ENCODE peak calls at places on chromosomes 11 and 22, in five cellular contexts. Q is mesenchymal stem cell, P is trophoblast cell, T is H1, B is IMR-90. H is an unnamed sample.

GRCh38 chr11:44944181-44944852 is 6.4 kb downstream of the TP53I11 start:
- DNase-seq in Q (no peak), P (no peak), T (peak), B (peak), H (no peak)

GRCh38 chr11:7551571-7551970 is 37.8 kb downstream of the PPFIBP2 start:
- DNase-seq in Q (peak), P (peak), T (no peak), B (peak), H (no peak)

GRCh38 chr11:12721816-12722604 is 47.8 kb downstream of the TEAD1 start:
- DNase-seq in Q (no peak), P (peak), T (no peak), B (no peak), H (no peak)

GRCh38 chr11:122711831-122712378 is 56.4 kb downstream of the UBASH3B start:
- DNase-seq in Q (peak), P (no peak), T (no peak), B (no peak), H (no peak)

GRCh38 chr11:47960015-47960414 is 20.3 kb upstream of the PTPRJ start:
- DNase-seq in Q (no peak), P (no peak), T (no peak), B (no peak), H (no peak)

GRCh38 chr11:62404918-62405317 is 13.9 kb upstream of the SCGB1A1 start:
- DNase-seq in Q (no peak), P (no peak), T (no peak), B (no peak), H (no peak)

GRCh38 chr22:37929390-37929789 is 23.3 kb downstream of the MICALL1 start:
- DNase-seq in Q (no peak), P (no peak), T (no peak), B (no peak), H (no peak)

GRCh38 chr11:47565340-47566165 is at the start of gene PTPMT1:
- DNase-seq in Q (peak), P (peak), T (no peak), B (peak), H (no peak)

GRCh38 chr11:66119348-66120133 is 49.5 kb downstream of the PACS1 start:
- DNase-seq in Q (peak), P (peak), T (no peak), B (peak), H (no peak)

GRCh38 chr11:72454791-72455190 is 20.5 kb upstream of the CLPB start:
- DNase-seq in Q (no peak), P (peak), T (no peak), B (no peak), H (no peak)

GRCh38 chr11:126664643-126665042 is 309.2 kb downstream of the ST3GAL4 start:
- DNase-seq in Q (no peak), P (no peak), T (no peak), B (no peak), H (no peak)

GRCh38 chr11:61587951-61588695 is 7.2 kb upstream of the SYT7 start:
- DNase-seq in Q (no peak), P (peak), T (no peak), B (no peak), H (peak)

GRCh38 chr11:78497309-78497708 is 77.4 kb downstream of the NARS2 start:
- DNase-seq in Q (no peak), P (no peak), T (no peak), B (no peak), H (no peak)

GRCh38 chr11:19766810-19767209 is 54.2 kb downstream of the NAV2 start:
- DNase-seq in Q (no peak), P (no peak), T (no peak), B (peak), H (no peak)

GRCh38 chr11:119797137-119797611 is 68.2 kb upstream of the NECTIN1 start:
- DNase-seq in Q (no peak), P (no peak), T (no peak), B (no peak), H (peak)

GRCh38 chr11:66051371-66051765 is 796 bp upstream of the SF3B2 start:
- DNase-seq in Q (no peak), P (peak), T (no peak), B (no peak), H (no peak)

GRCh38 chr11:100732949-100733348 is 45.9 kb downstream of the ARHGAP42 start:
- DNase-seq in Q (no peak), P (no peak), T (no peak), B (no peak), H (no peak)

GRCh38 chr11:16336721-16337120 is 19.6 kb downstream of the SOX6 start:
- DNase-seq in Q (no peak), P (no peak), T (no peak), B (no peak), H (no peak)

GRCh38 chr22:46514592-46515207 is 22.7 kb downstream of the CELSR1 start:
- DNase-seq in Q (peak), P (no peak), T (no peak), B (peak), H (no peak)

GRCh38 chr11:88478136-88478785 is 140.7 kb upstream of the CTSC start:
- DNase-seq in Q (no peak), P (no peak), T (no peak), B (peak), H (no peak)

GRCh38 chr22:22692707-22693530 is 48.5 kb downstream of the GGTLC2 start:
- DNase-seq in Q (no peak), P (peak), T (no peak), B (peak), H (peak)

GRCh38 chr11:88151866-88152265 is 23.4 kb downstream of the RAB38 start:
- DNase-seq in Q (peak), P (no peak), T (no peak), B (no peak), H (no peak)

GRCh38 chr22:27391092-27391770 is 410.3 kb downstream of the MN1 start:
- DNase-seq in Q (no peak), P (no peak), T (no peak), B (no peak), H (no peak)

GRCh38 chr11:118211006-118211405 is 13.8 kb downstream of the JAML start:
- DNase-seq in Q (no peak), P (peak), T (peak), B (no peak), H (peak)

GRCh38 chr11:21866781-21867180 is 326.1 kb upstream of the ANO5 start:
- DNase-seq in Q (no peak), P (no peak), T (no peak), B (no peak), H (no peak)

GRCh38 chr11:96317576-96317975 is 25.4 kb downstream of the MAML2 start:
- DNase-seq in Q (no peak), P (no peak), T (no peak), B (no peak), H (no peak)
- H3K4me3 ChIP-seq in Q (no peak), P (no peak), T (no peak), B (no peak), H (no peak)

GRCh38 chr11:36411202-36411640 is 98.9 kb downstream of the TRAF6 start:
- DNase-seq in Q (no peak), P (peak), T (no peak), B (no peak), H (no peak)
- H4K91ac ChIP-seq in Q (no peak), P (no peak), T (no peak), B (peak), H (no peak)

GRCh38 chr11:10428453-10428852 is 26.6 kb upstream of the AMPD3 start:
- DNase-seq in Q (no peak), P (no peak), T (no peak), B (no peak), H (no peak)
- H2BK5ac ChIP-seq in Q (no peak), P (no peak), T (no peak), B (no peak), H (no peak)

DNA sequence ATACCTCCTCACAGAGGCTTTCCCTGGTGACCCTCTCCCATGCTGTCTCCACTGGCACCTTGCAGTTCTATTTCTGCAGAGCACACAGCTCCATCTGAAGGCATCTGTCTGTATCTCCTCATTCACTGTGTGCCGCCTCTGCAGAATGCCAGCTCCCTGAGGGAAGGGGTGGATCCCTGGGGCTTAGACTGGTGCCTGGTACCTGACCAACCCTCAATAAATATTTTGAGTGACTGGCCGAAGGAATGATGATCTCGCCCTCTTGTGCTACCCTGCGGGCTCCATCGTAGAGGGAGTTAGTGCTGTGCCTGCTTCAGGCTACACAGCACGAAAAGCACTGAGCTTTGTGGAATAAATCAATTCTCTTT is 1.6 kb downstream of the CBX7 start:
- DNase-seq in Q (no peak), P (no peak), T (no peak), B (no peak), H (no peak)
- H3K4me3 ChIP-seq in Q (no peak), P (no peak), T (no peak), B (no peak), H (no peak)

GRCh38 chr11:69460540-69461257 is 20.8 kb upstream of the LINC01488 start:
- DNase-seq in Q (peak), P (no peak), T (no peak), B (peak), H (no peak)

GRCh38 chr11:69461272-69461962 is 20.0 kb upstream of the LINC01488 start:
- DNase-seq in Q (no peak), P (no peak), T (no peak), B (no peak), H (no peak)

GRCh38 chr11:69463181-69463891 is 18.1 kb upstream of the LINC01488 start:
- DNase-seq in Q (peak), P (no peak), T (no peak), B (peak), H (no peak)

GRCh38 chr11:69463892-69464620 is 17.4 kb upstream of the LINC01488 start:
- DNase-seq in Q (no peak), P (no peak), T (no peak), B (no peak), H (no peak)

DNA sequence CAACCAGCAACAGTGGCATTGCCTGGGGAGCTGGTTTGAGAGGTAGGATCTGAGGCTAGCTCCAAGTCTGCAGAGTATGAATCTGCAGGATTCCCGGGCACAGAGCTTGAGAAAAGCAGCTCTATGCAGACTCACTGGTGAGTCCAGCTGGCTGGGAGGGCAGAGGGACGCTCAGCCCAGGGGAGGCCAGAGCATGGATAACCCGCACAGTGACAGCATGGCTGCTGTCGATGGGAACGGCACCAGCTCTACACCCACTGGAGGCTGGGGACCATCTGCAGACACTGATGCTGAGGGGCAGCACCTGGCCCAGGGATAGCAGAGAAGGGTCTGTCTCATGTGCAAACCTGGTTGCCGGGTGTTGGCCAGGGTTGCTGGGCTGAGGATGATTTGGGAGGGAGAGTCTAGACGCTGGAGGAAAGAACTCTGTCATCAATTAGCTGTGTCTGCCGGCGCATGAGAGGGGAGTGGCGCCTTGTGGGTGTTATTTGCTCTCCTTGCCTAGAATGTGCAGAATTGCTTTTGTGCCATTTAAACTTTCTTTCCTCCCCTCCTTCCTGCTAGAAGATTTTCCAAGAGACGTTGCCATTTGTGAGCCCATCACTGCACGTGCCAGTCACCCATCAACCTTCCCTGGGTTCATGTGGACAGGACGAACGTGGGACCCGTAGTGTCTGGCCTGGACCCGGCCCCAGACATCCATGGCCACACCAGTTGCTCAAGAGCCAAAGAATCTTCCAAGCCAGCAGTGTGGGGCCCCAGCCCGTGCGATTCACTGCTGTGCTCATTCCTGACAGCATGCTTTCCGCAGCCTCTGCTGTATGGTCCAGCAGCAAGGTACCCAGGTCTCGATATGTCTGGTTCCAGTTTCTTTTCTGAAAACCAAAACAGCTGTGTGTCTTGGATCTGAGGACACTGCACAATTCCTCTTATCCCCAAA is 19.1 kb upstream of the LINC01488 start:
- DNase-seq in Q (no peak), P (no peak), T (no peak), B (no peak), H (no peak)
- H4K91ac ChIP-seq in Q (no peak), P (no peak), T (no peak), B (no peak), H (no peak)

GRCh38 chr22:42384506-42384905 is 47.7 kb downstream of the NFAM1 start:
- DNase-seq in Q (no peak), P (no peak), T (no peak), B (no peak), H (no peak)

GRCh38 chr22:42385691-42386090 is 46.5 kb downstream of the NFAM1 start:
- DNase-seq in Q (no peak), P (no peak), T (no peak), B (no peak), H (no peak)

GRCh38 chr22:42381152-42381551 is 51.1 kb downstream of the NFAM1 start:
- DNase-seq in Q (no peak), P (no peak), T (no peak), B (no peak), H (no peak)

GRCh38 chr22:42383851-42384417 is 48.3 kb downstream of the NFAM1 start:
- DNase-seq in Q (no peak), P (no peak), T (no peak), B (no peak), H (no peak)

DNA sequence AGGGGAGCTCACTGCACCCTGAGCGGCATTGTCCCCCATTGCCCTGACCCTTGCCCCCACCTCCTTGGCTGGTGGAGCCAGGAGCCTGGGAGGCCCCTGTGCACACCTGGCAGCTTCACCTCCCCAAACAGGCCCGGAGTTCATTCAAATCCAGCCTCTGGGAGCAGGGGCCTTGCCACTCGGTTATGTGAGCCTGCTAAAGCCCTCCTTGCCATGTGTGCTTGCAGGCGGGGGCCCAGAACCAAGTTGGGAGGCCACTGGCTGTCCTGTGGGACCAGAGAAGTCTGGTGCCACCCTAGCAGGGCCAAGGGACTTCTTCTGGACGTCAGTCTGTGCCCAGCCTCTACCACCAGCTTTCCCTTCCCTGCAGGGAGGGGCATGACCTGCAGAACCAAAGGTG is 48.9 kb downstream of the NFAM1 start:
- DNase-seq in Q (no peak), P (no peak), T (no peak), B (no peak), H (no peak)
- H2BK5ac ChIP-seq in Q (no peak), P (no peak), T (no peak), B (no peak), H (no peak)

GRCh38 chr11:129093283-129093682 is 98.8 kb downstream of the ARHGAP32 start:
- DNase-seq in Q (no peak), P (no peak), T (no peak), B (no peak), H (no peak)

GRCh38 chr11:129090056-129090455 is 102.1 kb downstream of the ARHGAP32 start:
- DNase-seq in Q (no peak), P (peak), T (no peak), B (peak), H (no peak)

GRCh38 chr11:129089279-129089678 is 102.8 kb downstream of the ARHGAP32 start:
- DNase-seq in Q (no peak), P (no peak), T (no peak), B (no peak), H (no peak)
- H3K4me3 ChIP-seq in Q (no peak), P (no peak), T (no peak), B (no peak), H (no peak)

DNA sequence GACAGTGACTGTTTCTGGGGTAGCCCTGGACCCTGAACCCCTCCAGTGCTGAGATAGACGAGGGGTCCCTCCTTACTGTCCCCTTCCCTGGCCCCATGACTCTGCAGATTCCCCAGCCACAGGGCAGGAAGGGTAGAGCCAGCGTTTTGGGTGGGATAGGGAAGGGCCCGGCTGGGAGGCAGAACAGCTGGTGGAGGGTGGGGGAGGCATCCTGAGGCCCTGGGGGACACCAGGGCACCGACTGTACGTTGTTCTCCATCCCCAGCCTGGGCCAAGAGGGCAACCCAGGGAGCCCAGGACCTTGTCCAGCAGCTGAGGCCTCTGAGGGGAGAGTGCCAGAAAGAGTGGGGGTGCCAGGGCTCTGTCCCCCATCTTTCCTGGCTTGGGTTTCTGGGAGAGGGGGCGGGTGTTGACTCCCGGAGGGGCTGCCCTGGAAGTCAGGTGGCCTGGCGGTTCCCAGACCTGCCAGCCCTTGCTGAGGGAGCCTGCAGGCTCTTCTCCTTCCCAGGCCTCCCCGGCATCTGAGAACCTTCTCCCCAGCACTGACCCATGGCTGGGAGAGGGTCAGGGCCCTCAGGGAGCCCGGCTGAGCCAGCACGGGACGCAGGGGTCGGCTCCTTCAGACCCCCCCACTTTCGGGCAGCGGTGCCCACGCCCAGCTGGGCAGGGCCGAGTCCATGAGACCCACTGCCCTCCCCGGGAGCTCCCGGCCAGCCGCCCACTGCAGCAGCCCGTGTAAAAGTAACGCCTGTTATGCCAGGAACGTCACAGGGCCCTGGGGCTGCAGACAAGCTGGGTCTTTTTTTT is 30.3 kb downstream of the IGF2 start:
- DNase-seq in Q (no peak), P (peak), T (no peak), B (no peak), H (no peak)
- H4K91ac ChIP-seq in Q (no peak), P (no peak), T (peak), B (no peak), H (no peak)

GRCh38 chr11:6483015-6483414 is 1.7 kb downstream of the TIMM10B start:
- DNase-seq in Q (no peak), P (no peak), T (no peak), B (no peak), H (no peak)

GRCh38 chr11:6481012-6481923 is at the start of the genes ARFIP2 and TIMM10B:
- DNase-seq in Q (peak), P (peak), T (peak), B (peak), H (peak)

GRCh38 chr11:6480299-6480914 is 724 bp downstream of the ARFIP2 start:
- DNase-seq in Q (peak), P (peak), T (no peak), B (no peak), H (no peak)

GRCh38 chr11:6482431-6482830 is 1.1 kb downstream of the TIMM10B start:
- DNase-seq in Q (peak), P (no peak), T (no peak), B (no peak), H (no peak)

DNA sequence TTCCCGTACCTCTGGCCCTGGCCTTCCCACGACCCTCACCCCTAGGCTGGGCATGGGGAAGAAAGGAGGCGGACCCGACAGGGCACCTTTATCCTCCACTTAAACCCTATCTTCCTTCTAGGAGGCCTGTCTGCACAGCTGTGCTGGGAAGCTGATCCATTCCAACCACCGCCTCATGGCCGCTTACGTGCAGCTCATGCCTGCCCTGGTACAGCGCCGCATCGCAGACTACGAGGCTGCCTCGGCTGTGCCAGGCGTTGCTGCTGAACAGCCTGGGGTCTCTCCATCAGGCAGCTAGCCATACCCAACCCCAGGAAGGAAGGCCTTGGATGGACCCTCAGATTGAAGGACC is 599 bp downstream of the TIMM10B start:
- DNase-seq in Q (no peak), P (no peak), T (no peak), B (no peak), H (no peak)
- H2BK5ac ChIP-seq in Q (no peak), P (peak), T (peak), B (peak), H (peak)

GRCh38 chr11:63574856-63575602 is 11.8 kb upstream of the PLAAT2 start:
- DNase-seq in Q (no peak), P (peak), T (no peak), B (peak), H (no peak)
- H3K4me3 ChIP-seq in Q (no peak), P (no peak), T (no peak), B (peak), H (no peak)